ENCODE peak calls at places on chromosome 20, in eight cellular contexts. Z is CD8-positive, alpha-beta T cell; P is ovary; B is transverse colon; Y is PC-9; K is IMR-90; R is mucosa of descending colon; X is mammary epithelial cell. D is an unnamed sample.
A peak's percentile ranks its signal among the peaks of the same experiment; 100 is the strongest.

GRCh38 chr20:36155991-36156390 is 1.5 kb downstream of the EPB41L1 start:
- DNase-seq in Z (no peak), P (no peak), B (no peak), Y (no peak), K (no peak), R (no peak), X (no peak), D (no peak)

GRCh38 chr20:58374906-58375760 is 13.9 kb upstream of the VAPB start:
- DNase-seq in Z (no peak), P (no peak), B (no peak), Y (no peak), K (peak; percentile 68), R (no peak), X (no peak), D (no peak)

GRCh38 chr20:23641936-23642751 is 4.4 kb upstream of the CST3 start:
- DNase-seq in Z (no peak), P (no peak), B (no peak), Y (peak; percentile 64), K (peak; percentile 87), R (no peak), X (peak; percentile 63), D (no peak)

GRCh38 chr20:10524643-10525042 is 89.5 kb downstream of the SLX4IP start:
- DNase-seq in Z (no peak), P (no peak), B (no peak), Y (peak; percentile 12), K (no peak), R (no peak), X (peak; percentile 90), D (no peak)

GRCh38 chr20:19012671-19013070 is 199.1 kb downstream of the SCP2D1 start:
- DNase-seq in Z (no peak), P (no peak), B (no peak), Y (no peak), K (no peak), R (no peak), X (no peak), D (no peak)

GRCh38 chr20:20237093-20237959 is 130.6 kb upstream of the INSM1 start:
- DNase-seq in Z (peak; percentile 20), P (no peak), B (peak; percentile 46), Y (peak; percentile 21), K (peak; percentile 14), R (peak; percentile 41), X (peak; percentile 29), D (peak; percentile 66)

GRCh38 chr20:208937-209566 is 18.0 kb upstream of the DEFB129 start:
- DNase-seq in Z (peak; percentile 7), P (no peak), B (no peak), Y (peak; percentile 4), K (peak; percentile 79), R (no peak), X (peak; percentile 61), D (peak; percentile 38)

GRCh38 chr20:3798405-3798768 is 2.3 kb downstream of the CDC25B start:
- DNase-seq in Z (no peak), P (no peak), B (no peak), Y (no peak), K (no peak), R (peak; percentile 33), X (no peak), D (no peak)

DNA sequence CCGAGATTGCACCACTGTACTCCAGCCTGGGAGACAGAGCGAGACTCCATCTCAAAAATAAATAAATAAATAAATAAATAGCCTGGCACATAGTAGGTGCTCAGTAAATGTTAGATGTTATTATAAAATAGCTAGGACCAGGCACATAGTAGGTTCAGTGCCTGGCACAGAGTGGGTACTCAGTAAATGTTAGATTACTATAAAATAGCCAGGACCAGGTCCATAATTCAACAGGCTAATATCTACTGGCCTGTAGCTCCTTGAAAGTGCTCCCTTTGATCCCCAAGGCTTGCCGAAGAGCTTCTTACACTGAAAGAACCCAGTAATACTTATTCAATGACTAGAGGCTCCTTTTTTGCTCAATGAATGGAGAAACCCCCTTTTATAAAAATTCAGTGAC is 215.1 kb upstream of the ZNF217 start:
- DNase-seq in Z (no peak), P (no peak), B (no peak), Y (no peak), K (no peak), R (no peak), X (no peak), D (no peak)
- H3K4me3 ChIP-seq in Z (no peak overlapping the region), P (no peak overlapping the region), B (no peak overlapping the region), Y (no peak overlapping the region), K (no peak overlapping the region), R (no peak overlapping the region), X (no peak overlapping the region), D (no peak overlapping the region)

GRCh38 chr20:63591786-63592355 is 17.8 kb upstream of the HELZ2 start:
- DNase-seq in Z (no peak), P (no peak), B (no peak), Y (no peak), K (no peak), R (no peak), X (no peak), D (no peak)

GRCh38 chr20:63589261-63590217 is 15.5 kb upstream of the HELZ2 start:
- DNase-seq in Z (no peak), P (no peak), B (no peak), Y (no peak), K (no peak), R (no peak), X (no peak), D (no peak)

GRCh38 chr20:63591147-63591533 is 17.1 kb upstream of the HELZ2 start:
- DNase-seq in Z (no peak), P (no peak), B (no peak), Y (no peak), K (no peak), R (no peak), X (no peak), D (no peak)

GRCh38 chr20:63588641-63589041 is 14.6 kb upstream of the HELZ2 start:
- DNase-seq in Z (no peak), P (no peak), B (no peak), Y (no peak), K (no peak), R (no peak), X (no peak), D (no peak)

DNA sequence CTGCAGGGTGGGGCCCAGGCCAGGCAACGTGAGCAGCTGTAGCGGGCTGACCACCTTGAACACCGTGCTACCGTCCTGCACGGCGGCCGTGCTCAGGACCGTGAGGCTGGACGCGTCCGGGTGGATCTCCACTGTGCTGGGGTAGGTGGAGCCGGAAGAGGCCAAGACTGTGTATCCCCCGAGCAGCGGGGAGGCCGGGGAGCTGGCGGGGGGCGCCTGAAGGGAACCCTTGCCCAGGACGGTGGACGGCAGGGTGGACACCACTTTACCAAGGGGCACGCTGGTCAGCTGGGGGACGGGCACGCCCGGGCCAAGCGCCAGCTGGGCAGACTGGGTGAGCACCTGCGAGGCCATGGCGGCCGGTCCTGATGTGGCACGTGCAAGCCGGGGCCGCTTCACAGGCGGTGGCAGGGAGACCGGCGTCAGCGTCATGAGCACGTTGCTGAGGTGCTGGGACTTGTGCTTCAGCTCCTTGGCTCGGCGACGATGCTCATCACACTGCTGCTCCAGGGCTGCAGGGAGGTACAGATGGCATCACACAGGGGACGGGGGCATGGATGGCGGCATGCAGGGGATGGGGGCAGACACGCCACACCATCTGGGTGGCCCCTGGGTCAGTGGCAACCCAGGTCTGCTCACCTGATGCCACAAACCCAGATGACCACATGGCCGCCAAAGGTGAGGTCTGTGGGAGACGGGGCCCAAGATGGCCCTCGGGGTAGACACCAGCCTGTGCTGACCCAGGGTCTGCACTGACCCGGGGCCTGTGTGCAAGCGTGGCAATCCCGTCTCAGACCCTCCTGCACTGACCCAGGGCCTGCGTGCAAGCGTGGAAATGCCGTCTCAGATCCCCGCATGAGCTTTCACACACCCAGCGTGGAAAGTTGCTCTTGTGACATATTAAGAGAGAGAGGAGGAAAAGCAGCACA is 16.4 kb upstream of the HELZ2 start:
- DNase-seq in Z (no peak), P (no peak), B (no peak), Y (no peak), K (no peak), R (no peak), X (no peak), D (no peak)
- H3K36me3 ChIP-seq in Z (peaks cover 33% of the 10 kb centered on the region), P (no peaks in the 10 kb centered on the region), B (no peaks in the 10 kb centered on the region), Y (no peaks in the 10 kb centered on the region), K (peaks cover 44% of the 10 kb centered on the region), R (peaks cover 3% of the 10 kb centered on the region), X (peaks cover 4% of the 10 kb centered on the region), D (peaks cover 1% of the 10 kb centered on the region)

DNA sequence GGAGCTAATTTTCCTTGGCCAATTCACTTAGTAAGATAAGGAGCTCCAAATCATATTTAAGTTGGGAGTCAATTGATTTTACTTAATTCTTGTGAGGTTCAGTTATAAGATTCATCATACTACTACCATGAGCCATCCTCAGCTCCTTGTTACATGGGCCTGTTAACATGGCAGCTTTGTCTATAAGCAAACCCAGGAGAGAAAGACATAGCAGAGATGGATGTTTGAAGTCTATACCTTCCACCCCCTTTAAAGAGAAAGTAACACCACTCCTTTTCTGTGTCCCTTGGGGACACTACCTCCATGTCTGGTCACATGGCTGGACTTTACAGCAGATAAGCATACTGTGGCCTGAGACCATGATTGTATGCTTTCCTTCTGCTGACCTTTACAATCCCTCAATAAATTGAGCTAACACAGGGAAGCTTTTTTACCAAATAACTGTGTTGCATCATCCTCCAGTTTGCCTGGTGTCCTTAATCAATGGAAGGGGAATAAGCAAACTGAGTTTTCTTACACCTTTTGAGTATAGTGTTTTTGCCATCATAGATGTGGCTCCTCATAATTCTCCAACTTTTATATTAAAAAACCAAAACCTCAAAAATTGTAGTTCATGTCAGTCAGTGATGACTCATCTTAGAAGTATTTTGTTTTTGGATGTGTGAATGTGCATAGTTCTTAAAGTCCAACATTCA is 9.8 kb upstream of the ZNFX1 start:
- DNase-seq in Z (no peak), P (no peak), B (no peak), Y (no peak), K (peak; percentile 73), R (no peak), X (no peak), D (peak; percentile 78)
- H3K9me3 ChIP-seq in Z (peaks cover 37% of the 10 kb centered on the region), P (peaks cover 28% of the 10 kb centered on the region), B (peaks cover 22% of the 10 kb centered on the region), Y (peaks cover 46% of the 10 kb centered on the region), K (peaks cover 16% of the 10 kb centered on the region), R (peaks cover 49% of the 10 kb centered on the region), X (no peaks in the 10 kb centered on the region), D (peaks cover 42% of the 10 kb centered on the region)

GRCh38 chr20:45248609-45249008 is 5.8 kb downstream of the SLPI start:
- DNase-seq in Z (no peak), P (no peak), B (no peak), Y (no peak), K (no peak), R (no peak), X (no peak), D (no peak)

GRCh38 chr20:45253260-45253659 is 1.1 kb downstream of the SLPI start:
- DNase-seq in Z (no peak), P (no peak), B (no peak), Y (peak; percentile 63), K (no peak), R (no peak), X (no peak), D (no peak)

GRCh38 chr20:45247860-45248259 is 6.5 kb downstream of the SLPI start:
- DNase-seq in Z (no peak), P (no peak), B (no peak), Y (no peak), K (no peak), R (no peak), X (no peak), D (no peak)

GRCh38 chr20:45254867-45255266 is 503 bp upstream of the SLPI start:
- DNase-seq in Z (no peak), P (no peak), B (no peak), Y (no peak), K (peak; percentile 9), R (no peak), X (peak; percentile 91), D (no peak)

DNA sequence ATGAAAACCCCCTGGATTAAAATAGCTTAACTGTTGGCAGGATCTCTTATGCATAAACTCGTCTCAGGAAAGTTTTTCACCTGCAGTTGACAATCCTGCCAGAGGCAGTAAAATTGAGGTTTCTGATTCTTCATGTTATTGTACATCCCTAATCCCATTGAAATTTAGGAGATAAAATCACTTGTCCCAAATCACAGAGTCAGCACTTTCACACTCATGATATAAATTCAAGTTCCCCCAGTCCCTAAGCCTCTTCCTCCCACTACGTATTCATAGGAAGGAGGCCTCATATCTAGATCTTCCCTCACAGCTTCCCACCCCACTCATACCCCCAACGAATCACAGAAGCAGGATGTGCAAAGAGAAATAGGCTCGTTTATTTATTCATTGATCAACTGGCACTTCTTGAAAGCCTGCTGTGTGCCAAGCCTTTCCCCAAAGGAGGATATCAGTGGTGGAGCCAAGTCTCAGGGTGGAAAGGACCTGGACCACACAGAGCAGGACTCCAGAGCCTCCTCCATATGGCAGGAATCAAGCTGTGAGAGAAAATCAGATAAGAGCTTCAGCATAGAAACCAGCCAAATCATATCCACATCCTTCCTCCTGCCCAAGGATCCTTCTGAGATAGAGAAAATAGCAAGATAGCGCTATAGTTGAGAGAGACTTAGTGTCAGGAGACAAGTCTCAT is 2.3 kb downstream of the SLPI start:
- DNase-seq in Z (no peak), P (no peak), B (no peak), Y (no peak), K (no peak), R (no peak), X (no peak), D (no peak)
- H3K4me3 ChIP-seq in Z (no peak overlapping the region), P (no peak overlapping the region), B (no peak overlapping the region), Y (peak overlapping the region; percentile 73), K (no peak overlapping the region), R (no peak overlapping the region), X (no peak overlapping the region), D (no peak overlapping the region)